ENCODE peak calls at places on chromosome 5, in ten cellular contexts. One of them, this sample, is unnamed.

GRCh38 chr5:67052034-67052433 is 144.6 kb downstream of the CD180 start:
- DNase-seq in left lobe of liver: no peak
- DNase-seq in activated CD4-positive, alpha-beta T cell treated with anti-CD3 and anti-CD28 coated beads, Interleukin-2, amount 10 ng/mL, durations not matched to agents 7 days and 5 days: no peak
- DNase-seq in T-helper 2 cell: no peak
- DNase-seq in activated T-helper 2 cell treated with anti-CD3 and anti-CD28 coated beads, Interferon-gamma antibody, Interleukin-2, Interleukin-4, amounts not matched to agents 10 μg/mL and 5 μg/mL and 100 μg/mL, durations not matched to agents 14 hours and 24 hours and 36 hours: no peak
- DNase-seq in SW480: no peak
- DNase-seq in AG09309: no peak
- DNase-seq in osteoblast: no peak
- DNase-seq in dermis microvascular lymphatic vessel endothelial cell: no peak
- DNase-seq in activated T-cell treated with anti-CD3 and anti-CD28 coated beads, Interleukin-2, amount 50 U/mL, for 24 hours: no peak
- DNase-seq in this sample: no peak

GRCh38 chr5:76874088-76874581 is 24.3 kb downstream of the S100Z start:
- DNase-seq in left lobe of liver: no peak
- DNase-seq in activated CD4-positive, alpha-beta T cell treated with anti-CD3 and anti-CD28 coated beads, Interleukin-2, amount 10 ng/mL, durations not matched to agents 7 days and 5 days: no peak
- DNase-seq in T-helper 2 cell: no peak
- DNase-seq in activated T-helper 2 cell treated with anti-CD3 and anti-CD28 coated beads, Interferon-gamma antibody, Interleukin-2, Interleukin-4, amounts not matched to agents 10 μg/mL and 5 μg/mL and 100 μg/mL, durations not matched to agents 14 hours and 24 hours and 36 hours: no peak
- DNase-seq in SW480: no peak
- DNase-seq in AG09309: no peak
- DNase-seq in osteoblast: no peak
- DNase-seq in dermis microvascular lymphatic vessel endothelial cell: no peak
- DNase-seq in activated T-cell treated with anti-CD3 and anti-CD28 coated beads, Interleukin-2, amount 50 U/mL, for 24 hours: no peak
- DNase-seq in this sample: no peak

GRCh38 chr5:71681282-71681681 is 37.8 kb upstream of the CARTPT start:
- DNase-seq in left lobe of liver: no peak
- DNase-seq in activated CD4-positive, alpha-beta T cell treated with anti-CD3 and anti-CD28 coated beads, Interleukin-2, amount 10 ng/mL, durations not matched to agents 7 days and 5 days: no peak
- DNase-seq in T-helper 2 cell: no peak
- DNase-seq in activated T-helper 2 cell treated with anti-CD3 and anti-CD28 coated beads, Interferon-gamma antibody, Interleukin-2, Interleukin-4, amounts not matched to agents 10 μg/mL and 5 μg/mL and 100 μg/mL, durations not matched to agents 14 hours and 24 hours and 36 hours: no peak
- DNase-seq in SW480: no peak
- DNase-seq in AG09309: no peak
- DNase-seq in osteoblast: no peak
- DNase-seq in dermis microvascular lymphatic vessel endothelial cell: peak; percentile 35
- DNase-seq in activated T-cell treated with anti-CD3 and anti-CD28 coated beads, Interleukin-2, amount 50 U/mL, for 24 hours: no peak
- DNase-seq in this sample: no peak

GRCh38 chr5:65750938-65751337 is 28.9 kb downstream of the NLN start:
- DNase-seq in left lobe of liver: no peak
- DNase-seq in activated CD4-positive, alpha-beta T cell treated with anti-CD3 and anti-CD28 coated beads, Interleukin-2, amount 10 ng/mL, durations not matched to agents 7 days and 5 days: no peak
- DNase-seq in T-helper 2 cell: no peak
- DNase-seq in activated T-helper 2 cell treated with anti-CD3 and anti-CD28 coated beads, Interferon-gamma antibody, Interleukin-2, Interleukin-4, amounts not matched to agents 10 μg/mL and 5 μg/mL and 100 μg/mL, durations not matched to agents 14 hours and 24 hours and 36 hours: no peak
- DNase-seq in SW480: no peak
- DNase-seq in AG09309: no peak
- DNase-seq in osteoblast: no peak
- DNase-seq in dermis microvascular lymphatic vessel endothelial cell: no peak
- DNase-seq in activated T-cell treated with anti-CD3 and anti-CD28 coated beads, Interleukin-2, amount 50 U/mL, for 24 hours: no peak
- DNase-seq in this sample: no peak

GRCh38 chr5:178625679-178626483 is 969 bp downstream of the CLK4 start:
- DNase-seq in left lobe of liver: no peak
- DNase-seq in activated CD4-positive, alpha-beta T cell treated with anti-CD3 and anti-CD28 coated beads, Interleukin-2, amount 10 ng/mL, durations not matched to agents 7 days and 5 days: no peak
- DNase-seq in T-helper 2 cell: no peak
- DNase-seq in activated T-helper 2 cell treated with anti-CD3 and anti-CD28 coated beads, Interferon-gamma antibody, Interleukin-2, Interleukin-4, amounts not matched to agents 10 μg/mL and 5 μg/mL and 100 μg/mL, durations not matched to agents 14 hours and 24 hours and 36 hours: no peak
- DNase-seq in SW480: peak; percentile 40
- DNase-seq in AG09309: no peak
- DNase-seq in osteoblast: peak; percentile 70
- DNase-seq in dermis microvascular lymphatic vessel endothelial cell: no peak
- DNase-seq in activated T-cell treated with anti-CD3 and anti-CD28 coated beads, Interleukin-2, amount 50 U/mL, for 24 hours: no peak
- DNase-seq in this sample: no peak

GRCh38 chr5:73321757-73322452 is 126.7 kb downstream of the FOXD1 start:
- DNase-seq in left lobe of liver: no peak
- DNase-seq in activated CD4-positive, alpha-beta T cell treated with anti-CD3 and anti-CD28 coated beads, Interleukin-2, amount 10 ng/mL, durations not matched to agents 7 days and 5 days: no peak
- DNase-seq in T-helper 2 cell: no peak
- DNase-seq in activated T-helper 2 cell treated with anti-CD3 and anti-CD28 coated beads, Interferon-gamma antibody, Interleukin-2, Interleukin-4, amounts not matched to agents 10 μg/mL and 5 μg/mL and 100 μg/mL, durations not matched to agents 14 hours and 24 hours and 36 hours: no peak
- DNase-seq in SW480: peak; percentile 86
- DNase-seq in AG09309: peak; percentile 74
- DNase-seq in osteoblast: peak; percentile 70
- DNase-seq in dermis microvascular lymphatic vessel endothelial cell: no peak
- DNase-seq in activated T-cell treated with anti-CD3 and anti-CD28 coated beads, Interleukin-2, amount 50 U/mL, for 24 hours: no peak
- DNase-seq in this sample: no peak

GRCh38 chr5:171367424-171368370 is 20.0 kb upstream of the NPM1 start:
- DNase-seq in left lobe of liver: no peak
- DNase-seq in activated CD4-positive, alpha-beta T cell treated with anti-CD3 and anti-CD28 coated beads, Interleukin-2, amount 10 ng/mL, durations not matched to agents 7 days and 5 days: no peak
- DNase-seq in T-helper 2 cell: no peak
- DNase-seq in activated T-helper 2 cell treated with anti-CD3 and anti-CD28 coated beads, Interferon-gamma antibody, Interleukin-2, Interleukin-4, amounts not matched to agents 10 μg/mL and 5 μg/mL and 100 μg/mL, durations not matched to agents 14 hours and 24 hours and 36 hours: no peak
- DNase-seq in SW480: peak; percentile 86
- DNase-seq in AG09309: peak; percentile 44
- DNase-seq in osteoblast: no peak
- DNase-seq in dermis microvascular lymphatic vessel endothelial cell: no peak
- DNase-seq in activated T-cell treated with anti-CD3 and anti-CD28 coated beads, Interleukin-2, amount 50 U/mL, for 24 hours: no peak
- DNase-seq in this sample: no peak

GRCh38 chr5:139690385-139691274 is 42.5 kb downstream of the CXXC5 start:
- DNase-seq in left lobe of liver: no peak
- DNase-seq in activated CD4-positive, alpha-beta T cell treated with anti-CD3 and anti-CD28 coated beads, Interleukin-2, amount 10 ng/mL, durations not matched to agents 7 days and 5 days: no peak
- DNase-seq in T-helper 2 cell: no peak
- DNase-seq in activated T-helper 2 cell treated with anti-CD3 and anti-CD28 coated beads, Interferon-gamma antibody, Interleukin-2, Interleukin-4, amounts not matched to agents 10 μg/mL and 5 μg/mL and 100 μg/mL, durations not matched to agents 14 hours and 24 hours and 36 hours: no peak
- DNase-seq in SW480: no peak
- DNase-seq in AG09309: no peak
- DNase-seq in osteoblast: peak; percentile 97
- DNase-seq in dermis microvascular lymphatic vessel endothelial cell: no peak
- DNase-seq in activated T-cell treated with anti-CD3 and anti-CD28 coated beads, Interleukin-2, amount 50 U/mL, for 24 hours: no peak
- DNase-seq in this sample: peak; percentile 56

GRCh38 chr5:151081426-151082273 is 816 bp upstream of the TNIP1 start:
- DNase-seq in left lobe of liver: no peak
- DNase-seq in activated CD4-positive, alpha-beta T cell treated with anti-CD3 and anti-CD28 coated beads, Interleukin-2, amount 10 ng/mL, durations not matched to agents 7 days and 5 days: no peak
- DNase-seq in T-helper 2 cell: no peak
- DNase-seq in activated T-helper 2 cell treated with anti-CD3 and anti-CD28 coated beads, Interferon-gamma antibody, Interleukin-2, Interleukin-4, amounts not matched to agents 10 μg/mL and 5 μg/mL and 100 μg/mL, durations not matched to agents 14 hours and 24 hours and 36 hours: no peak
- DNase-seq in SW480: no peak
- DNase-seq in AG09309: no peak
- DNase-seq in osteoblast: no peak
- DNase-seq in dermis microvascular lymphatic vessel endothelial cell: peak; percentile 80
- DNase-seq in activated T-cell treated with anti-CD3 and anti-CD28 coated beads, Interleukin-2, amount 50 U/mL, for 24 hours: no peak
- DNase-seq in this sample: peak; percentile 20

GRCh38 chr5:34534237-34535108 is 121.7 kb upstream of the RAI14 start:
- DNase-seq in left lobe of liver: no peak
- DNase-seq in activated CD4-positive, alpha-beta T cell treated with anti-CD3 and anti-CD28 coated beads, Interleukin-2, amount 10 ng/mL, durations not matched to agents 7 days and 5 days: no peak
- DNase-seq in T-helper 2 cell: no peak
- DNase-seq in activated T-helper 2 cell treated with anti-CD3 and anti-CD28 coated beads, Interferon-gamma antibody, Interleukin-2, Interleukin-4, amounts not matched to agents 10 μg/mL and 5 μg/mL and 100 μg/mL, durations not matched to agents 14 hours and 24 hours and 36 hours: no peak
- DNase-seq in SW480: no peak
- DNase-seq in AG09309: peak; percentile 87
- DNase-seq in osteoblast: peak; percentile 53
- DNase-seq in dermis microvascular lymphatic vessel endothelial cell: no peak
- DNase-seq in activated T-cell treated with anti-CD3 and anti-CD28 coated beads, Interleukin-2, amount 50 U/mL, for 24 hours: no peak
- DNase-seq in this sample: no peak

GRCh38 chr5:139644001-139644456 is 4.1 kb upstream of the CXXC5 start:
- DNase-seq in left lobe of liver: peak; percentile 90
- DNase-seq in activated CD4-positive, alpha-beta T cell treated with anti-CD3 and anti-CD28 coated beads, Interleukin-2, amount 10 ng/mL, durations not matched to agents 7 days and 5 days: no peak
- DNase-seq in T-helper 2 cell: no peak
- DNase-seq in activated T-helper 2 cell treated with anti-CD3 and anti-CD28 coated beads, Interferon-gamma antibody, Interleukin-2, Interleukin-4, amounts not matched to agents 10 μg/mL and 5 μg/mL and 100 μg/mL, durations not matched to agents 14 hours and 24 hours and 36 hours: no peak
- DNase-seq in SW480: no peak
- DNase-seq in AG09309: no peak
- DNase-seq in osteoblast: peak; percentile 90
- DNase-seq in dermis microvascular lymphatic vessel endothelial cell: no peak
- DNase-seq in activated T-cell treated with anti-CD3 and anti-CD28 coated beads, Interleukin-2, amount 50 U/mL, for 24 hours: peak; percentile 22
- DNase-seq in this sample: no peak

GRCh38 chr5:142324871-142325676 is at the start of gene SPRY4:
- DNase-seq in left lobe of liver: peak; percentile 94
- DNase-seq in activated CD4-positive, alpha-beta T cell treated with anti-CD3 and anti-CD28 coated beads, Interleukin-2, amount 10 ng/mL, durations not matched to agents 7 days and 5 days: peak; percentile 85
- DNase-seq in T-helper 2 cell: peak; percentile 72
- DNase-seq in activated T-helper 2 cell treated with anti-CD3 and anti-CD28 coated beads, Interferon-gamma antibody, Interleukin-2, Interleukin-4, amounts not matched to agents 10 μg/mL and 5 μg/mL and 100 μg/mL, durations not matched to agents 14 hours and 24 hours and 36 hours: peak; percentile 78
- DNase-seq in SW480: peak; percentile 99
- DNase-seq in AG09309: peak; percentile 87
- DNase-seq in osteoblast: peak; percentile 94
- DNase-seq in dermis microvascular lymphatic vessel endothelial cell: peak; percentile 93
- DNase-seq in activated T-cell treated with anti-CD3 and anti-CD28 coated beads, Interleukin-2, amount 50 U/mL, for 24 hours: peak; percentile 91
- DNase-seq in this sample: peak; percentile 95

GRCh38 chr5:139844472-139845145 is 49.0 kb downstream of the PSD2 start:
- DNase-seq in left lobe of liver: peak; percentile 58
- DNase-seq in activated CD4-positive, alpha-beta T cell treated with anti-CD3 and anti-CD28 coated beads, Interleukin-2, amount 10 ng/mL, durations not matched to agents 7 days and 5 days: peak; percentile 73
- DNase-seq in T-helper 2 cell: peak; percentile 57
- DNase-seq in activated T-helper 2 cell treated with anti-CD3 and anti-CD28 coated beads, Interferon-gamma antibody, Interleukin-2, Interleukin-4, amounts not matched to agents 10 μg/mL and 5 μg/mL and 100 μg/mL, durations not matched to agents 14 hours and 24 hours and 36 hours: peak; percentile 28
- DNase-seq in SW480: peak; percentile 80
- DNase-seq in AG09309: peak; percentile 17
- DNase-seq in osteoblast: peak; percentile 96
- DNase-seq in dermis microvascular lymphatic vessel endothelial cell: peak; percentile 54
- DNase-seq in activated T-cell treated with anti-CD3 and anti-CD28 coated beads, Interleukin-2, amount 50 U/mL, for 24 hours: peak; percentile 78
- DNase-seq in this sample: peak; percentile 70

GRCh38 chr5:155815248-155815647 is 511.7 kb upstream of the SGCD start:
- DNase-seq in left lobe of liver: no peak
- DNase-seq in activated CD4-positive, alpha-beta T cell treated with anti-CD3 and anti-CD28 coated beads, Interleukin-2, amount 10 ng/mL, durations not matched to agents 7 days and 5 days: no peak
- DNase-seq in T-helper 2 cell: no peak
- DNase-seq in activated T-helper 2 cell treated with anti-CD3 and anti-CD28 coated beads, Interferon-gamma antibody, Interleukin-2, Interleukin-4, amounts not matched to agents 10 μg/mL and 5 μg/mL and 100 μg/mL, durations not matched to agents 14 hours and 24 hours and 36 hours: no peak
- DNase-seq in SW480: no peak
- DNase-seq in AG09309: no peak
- DNase-seq in osteoblast: no peak
- DNase-seq in dermis microvascular lymphatic vessel endothelial cell: no peak
- DNase-seq in activated T-cell treated with anti-CD3 and anti-CD28 coated beads, Interleukin-2, amount 50 U/mL, for 24 hours: no peak
- DNase-seq in this sample: no peak

GRCh38 chr5:124920909-124921666 is 174.6 kb upstream of the ZNF608 start:
- DNase-seq in left lobe of liver: no peak
- DNase-seq in activated CD4-positive, alpha-beta T cell treated with anti-CD3 and anti-CD28 coated beads, Interleukin-2, amount 10 ng/mL, durations not matched to agents 7 days and 5 days: no peak
- DNase-seq in T-helper 2 cell: no peak
- DNase-seq in activated T-helper 2 cell treated with anti-CD3 and anti-CD28 coated beads, Interferon-gamma antibody, Interleukin-2, Interleukin-4, amounts not matched to agents 10 μg/mL and 5 μg/mL and 100 μg/mL, durations not matched to agents 14 hours and 24 hours and 36 hours: no peak
- DNase-seq in SW480: no peak
- DNase-seq in AG09309: no peak
- DNase-seq in osteoblast: peak; percentile 41
- DNase-seq in dermis microvascular lymphatic vessel endothelial cell: no peak
- DNase-seq in activated T-cell treated with anti-CD3 and anti-CD28 coated beads, Interleukin-2, amount 50 U/mL, for 24 hours: no peak
- DNase-seq in this sample: no peak

GRCh38 chr5:54739371-54739770 is 221.8 kb downstream of the SNX18 start:
- DNase-seq in left lobe of liver: no peak
- DNase-seq in activated CD4-positive, alpha-beta T cell treated with anti-CD3 and anti-CD28 coated beads, Interleukin-2, amount 10 ng/mL, durations not matched to agents 7 days and 5 days: no peak
- DNase-seq in T-helper 2 cell: no peak
- DNase-seq in activated T-helper 2 cell treated with anti-CD3 and anti-CD28 coated beads, Interferon-gamma antibody, Interleukin-2, Interleukin-4, amounts not matched to agents 10 μg/mL and 5 μg/mL and 100 μg/mL, durations not matched to agents 14 hours and 24 hours and 36 hours: no peak
- DNase-seq in SW480: no peak
- DNase-seq in AG09309: no peak
- DNase-seq in osteoblast: peak; percentile 62
- DNase-seq in dermis microvascular lymphatic vessel endothelial cell: no peak
- DNase-seq in activated T-cell treated with anti-CD3 and anti-CD28 coated beads, Interleukin-2, amount 50 U/mL, for 24 hours: no peak
- DNase-seq in this sample: no peak

GRCh38 chr5:173341911-173342535 is 13.8 kb upstream of the STC2 start:
- DNase-seq in left lobe of liver: no peak
- DNase-seq in activated CD4-positive, alpha-beta T cell treated with anti-CD3 and anti-CD28 coated beads, Interleukin-2, amount 10 ng/mL, durations not matched to agents 7 days and 5 days: no peak
- DNase-seq in T-helper 2 cell: no peak
- DNase-seq in activated T-helper 2 cell treated with anti-CD3 and anti-CD28 coated beads, Interferon-gamma antibody, Interleukin-2, Interleukin-4, amounts not matched to agents 10 μg/mL and 5 μg/mL and 100 μg/mL, durations not matched to agents 14 hours and 24 hours and 36 hours: no peak
- DNase-seq in SW480: no peak
- DNase-seq in AG09309: peak; percentile 80
- DNase-seq in osteoblast: no peak
- DNase-seq in dermis microvascular lymphatic vessel endothelial cell: no peak
- DNase-seq in activated T-cell treated with anti-CD3 and anti-CD28 coated beads, Interleukin-2, amount 50 U/mL, for 24 hours: no peak
- DNase-seq in this sample: no peak

This sample was measured in heart left ventricle.